ENCODE peak calls at places on chromosome 2, in five cellular contexts. J, P, T, Z and G are unnamed samples.

GRCh38 chr2:201432038-201432437 is 19.2 kb downstream of the TRAK2 start:
- DNase-seq in T (no peak), P (no peak), J (peak; percentile 76), Z (peak; percentile 64), G (no peak)

GRCh38 chr2:14354231-14354630 is 278.3 kb upstream of the LRATD1 start:
- DNase-seq in T (no peak), P (no peak), Z (no peak), J (no peak), G (no peak)

GRCh38 chr2:152571035-152571766 is 146.1 kb downstream of the PRPF40A start:
- DNase-seq in J (no peak), Z (peak; percentile 74), P (no peak), T (no peak), G (no peak)

GRCh38 chr2:38409136-38409903 is 32.2 kb upstream of the ATL2 start:
- DNase-seq in T (no peak), Z (no peak), P (no peak), J (no peak), G (peak; percentile 94)

GRCh38 chr2:156334496-156335478 is 2.3 kb upstream of the NR4A2 start:
- DNase-seq in T (peak; percentile 79), J (peak; percentile 92), Z (peak; percentile 98), P (peak; percentile 87), G (no peak)

GRCh38 chr2:223001831-223002230 is 50.2 kb upstream of the KCNE4 start:
- DNase-seq in P (no peak), J (peak; percentile 77), T (no peak), Z (no peak), G (no peak)

GRCh38 chr2:143778981-143779380 is 649.8 kb downstream of the ARHGAP15 start:
- DNase-seq in J (peak; percentile 75), T (no peak), P (no peak), Z (peak; percentile 71), G (no peak)

GRCh38 chr2:151260492-151261239 is 997 bp downstream of the RBM43 start:
- DNase-seq in T (no peak), P (peak; percentile 39), Z (peak; percentile 77), J (peak; percentile 42), G (peak; percentile 60)

GRCh38 chr2:204753841-204754240 is 208.6 kb downstream of the PARD3B start:
- DNase-seq in Z (peak; percentile 23), J (no peak), P (no peak), T (no peak), G (peak; percentile 10)

GRCh38 chr2:132416080-132416911 is at the start of gene GPR39:
- DNase-seq in P (peak; percentile 17), T (peak; percentile 94), J (peak; percentile 98), Z (peak; percentile 98), G (no peak)

GRCh38 chr2:237714690-237715458 is 83.7 kb upstream of the RBM44 start:
- DNase-seq in J (peak; percentile 88), Z (peak; percentile 32), T (no peak), P (no peak), G (no peak)

GRCh38 chr2:85503611-85504433 is 35.1 kb upstream of the MAT2A start:
- DNase-seq in J (peak; percentile 69), Z (peak; percentile 90), T (no peak), P (no peak), G (no peak)

GRCh38 chr2:72929010-72929409 is 11.7 kb downstream of the EMX1 start:
- DNase-seq in P (no peak), J (no peak), T (no peak), Z (no peak), G (no peak)

GRCh38 chr2:222582931-222583330 is 73.0 kb downstream of the FARSB start:
- DNase-seq in J (no peak), Z (peak; percentile 6), P (no peak), T (no peak), G (peak; percentile 53)

GRCh38 chr2:10654069-10654468 is 35.7 kb downstream of the NOL10 start:
- DNase-seq in T (peak; percentile 76), P (no peak), Z (peak; percentile 44), J (peak; percentile 71), G (no peak)

GRCh38 chr2:100588071-100588786 is 25.4 kb downstream of the PDCL3 start:
- DNase-seq in Z (peak; percentile 14), T (no peak), J (peak; percentile 75), P (peak; percentile 38), G (no peak)

GRCh38 chr2:133657591-133657990 is 89.3 kb upstream of the NCKAP5 start:
- DNase-seq in P (no peak), J (peak; percentile 90), T (no peak), Z (no peak), G (no peak)

GRCh38 chr2:48112911-48113687 is 206.8 kb upstream of the FBXO11 start:
- DNase-seq in Z (peak; percentile 22), T (no peak), J (peak; percentile 44), P (no peak), G (no peak)

GRCh38 chr2:213451542-213452256 is 167.4 kb downstream of the SPAG16 start:
- DNase-seq in J (no peak), T (no peak), P (no peak), Z (no peak), G (no peak)

GRCh38 chr2:74957886-74958276 is 562 bp upstream of the POLE4 start:
- DNase-seq in J (no peak), T (no peak), Z (no peak), P (no peak), G (peak; percentile 51)

GRCh38 chr2:128388414-128389032 is 69.9 kb upstream of the HS6ST1 start:
- DNase-seq in T (no peak), Z (peak; percentile 37), P (no peak), J (no peak), G (no peak)

GRCh38 chr2:189782221-189782671 is 1.9 kb downstream of the ORMDL1 start:
- DNase-seq in Z (peak; percentile 63), J (peak; percentile 14), T (no peak), P (no peak), G (no peak)

GRCh38 chr2:144323946-144324345 is 196.0 kb downstream of the ZEB2 start:
- DNase-seq in J (peak; percentile 4), P (no peak), Z (no peak), T (no peak), G (no peak)

GRCh38 chr2:161136696-161137324 is 23.4 kb upstream of the TANK start:
- DNase-seq in Z (no peak), J (peak; percentile 41), T (peak; percentile 44), P (no peak), G (peak; percentile 94)

GRCh38 chr2:205556357-205556756 is 125.9 kb upstream of the NRP2 start:
- DNase-seq in P (no peak), T (no peak), J (no peak), Z (no peak), G (no peak)

GRCh38 chr2:196453613-196454047 is 185.9 kb upstream of the CCDC150 start:
- DNase-seq in T (peak; percentile 60), J (peak; percentile 30), P (peak; percentile 20), Z (peak; percentile 63), G (peak; percentile 79)

GRCh38 chr2:226802573-226802972 is 3.0 kb upstream of the IRS1 start:
- DNase-seq in P (peak; percentile 48), J (peak; percentile 61), Z (peak; percentile 85), T (peak; percentile 81), G (peak; percentile 89)

GRCh38 chr2:26591619-26592505 is 49.3 kb downstream of the CIB4 start:
- DNase-seq in Z (no peak), P (no peak), J (no peak), T (no peak), G (no peak)

GRCh38 chr2:236787885-236788284 is 218.3 kb downstream of the ACKR3 start:
- DNase-seq in T (no peak), J (no peak), P (no peak), Z (no peak), G (peak; percentile 62)

GRCh38 chr2:62586981-62587380 is 81.0 kb upstream of the TMEM17 start:
- DNase-seq in Z (peak; percentile 39), P (no peak), J (peak; percentile 92), T (no peak), G (no peak)

GRCh38 chr2:16665746-16666452 is at the start of gene CYRIA:
- DNase-seq in Z (peak; percentile 61), J (no peak), T (no peak), P (peak; percentile 77), G (peak; percentile 72)
- H3K4me1 ChIP-seq in Z (no peaks in the 10 kb centered on the region), J (peaks cover 16% of the 10 kb centered on the region), T (peaks cover 5% of the 10 kb centered on the region), P (peaks cover 26% of the 10 kb centered on the region), G (peaks cover 29% of the 10 kb centered on the region)

GRCh38 chr2:19607931-19608762 is 249.7 kb upstream of the OSR1 start:
- DNase-seq in P (no peak), T (no peak), J (peak; percentile 87), Z (peak; percentile 89), G (no peak)
- H3K9ac ChIP-seq in P (no peak overlapping the region), T (no peak overlapping the region), J (peak overlapping the region; percentile 39), Z (peak overlapping the region; percentile 66), G (no peak overlapping the region)

DNA sequence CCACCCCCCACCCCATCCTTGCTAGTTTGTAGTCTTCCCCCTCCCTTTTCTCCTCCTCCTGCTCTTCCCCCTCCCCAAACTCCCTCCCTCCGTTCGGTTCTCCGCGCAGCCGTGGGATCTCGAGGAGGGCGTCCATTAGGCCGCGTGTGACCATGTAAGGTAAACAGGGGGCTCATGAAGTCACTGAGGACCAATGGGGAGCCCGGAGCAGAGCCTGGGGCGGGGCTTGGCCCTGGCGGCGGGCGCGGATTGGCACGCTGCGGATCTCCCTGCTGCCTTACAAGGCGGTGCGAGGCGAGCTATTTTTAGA is 246 bp upstream of the KLF7 start:
- DNase-seq in T (peak; percentile 94), J (peak; percentile 99), Z (peak; percentile 100), P (peak; percentile 87), G (peak; percentile 98)
- H3K4me2 ChIP-seq in T (peak overlapping the region; percentile 89), J (peak overlapping the region; percentile 96), Z (peak overlapping the region; percentile 96), P (no peak overlapping the region), G (peak overlapping the region; percentile 91)

GRCh38 chr2:68251187-68251854 is 1.0 kb downstream of the PPP3R1 start:
- DNase-seq in Z (peak; percentile 90), T (peak; percentile 51), P (peak; percentile 73), J (peak; percentile 63), G (peak; percentile 97)
- H3K4me1 ChIP-seq in Z (peaks cover 58% of the 10 kb centered on the region), T (peaks cover 7% of the 10 kb centered on the region), P (peaks cover 44% of the 10 kb centered on the region), J (peaks cover 12% of the 10 kb centered on the region), G (peaks cover 55% of the 10 kb centered on the region)

GRCh38 chr2:60553496-60553991 is at the start of gene BCL11A:
- DNase-seq in Z (peak; percentile 84), J (peak; percentile 91), T (peak; percentile 57), P (no peak), G (peak; percentile 95)

GRCh38 chr2:60555066-60555793 is 1.8 kb upstream of the BCL11A start:
- DNase-seq in Z (peak; percentile 81), J (peak; percentile 51), T (peak; percentile 36), P (peak; percentile 50), G (peak; percentile 94)

GRCh38 chr2:60555794-60556161 is 2.3 kb upstream of the BCL11A start:
- DNase-seq in J (no peak), Z (no peak), T (no peak), P (no peak), G (peak; percentile 75)

GRCh38 chr2:60553992-60554648 is 666 bp upstream of the BCL11A start:
- DNase-seq in P (no peak), J (peak; percentile 18), Z (peak; percentile 54), T (no peak), G (no peak)

DNA sequence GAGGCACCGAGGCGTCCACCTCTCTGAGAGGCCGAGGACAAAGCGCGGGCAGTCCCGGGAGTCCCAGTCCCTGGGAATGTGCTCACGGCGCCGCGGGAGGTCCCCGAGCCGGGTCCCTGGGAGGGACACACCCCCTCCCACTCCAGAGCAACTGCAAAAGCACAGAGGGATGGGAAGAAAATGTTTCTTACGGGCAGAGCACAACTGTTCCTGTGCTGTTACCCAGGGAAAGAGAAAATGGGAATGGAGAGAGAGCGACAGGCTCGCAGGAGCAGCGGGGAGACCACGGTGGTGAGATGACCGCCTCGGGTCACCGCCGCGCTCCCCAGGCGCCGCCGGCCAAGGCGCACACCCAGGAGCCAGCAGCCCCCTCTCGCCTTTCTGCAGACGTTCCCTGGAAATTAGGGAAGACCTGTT is 1.2 kb upstream of the BCL11A start:
- DNase-seq in Z (no peak), T (no peak), P (peak; percentile 8), J (no peak), G (no peak)
- H3K9ac ChIP-seq in Z (peak overlapping the region; percentile 47), T (peak overlapping the region; percentile 17), P (no peak overlapping the region), J (peak overlapping the region; percentile 71), G (peak overlapping the region; percentile 90)